ENCODE peak calls at places on chromosomes 6 and 20, in six cellular contexts. Z is NB4, V is HepG2, T is K562, R is A549, K is GM12878. G is an unnamed sample.

GRCh38 chr6:125222531-125223455 is 69.2 kb downstream of the TPD52L1 start:
- DNase-seq in Z (no peak), T (no peak), V (no peak), R (peak), K (no peak), G (no peak)

GRCh38 chr20:59438201-59438600 is 137.8 kb downstream of the EDN3 start:
- DNase-seq in K (no peak), V (no peak), T (no peak), Z (no peak), R (no peak), G (no peak)

GRCh38 chr6:155014137-155014536 is 19.0 kb downstream of the TIAM2 start:
- DNase-seq in R (no peak), T (no peak), K (no peak), V (no peak), Z (no peak), G (peak)

GRCh38 chr6:170244721-170245201 is 46.1 kb downstream of the DLL1 start:
- DNase-seq in K (no peak), V (no peak), R (no peak), Z (peak), T (no peak), G (no peak)

GRCh38 chr6:41683460-41684310 is 45.4 kb downstream of the MDFI start:
- DNase-seq in Z (peak), K (no peak), T (peak), V (peak), R (peak), G (peak)

GRCh38 chr6:109008951-109009760 is 85.5 kb downstream of the SESN1 start:
- DNase-seq in K (peak), V (peak), Z (peak), R (peak), T (peak), G (peak)

GRCh38 chr6:79601020-79601609 is 30.0 kb upstream of the SH3BGRL2 start:
- DNase-seq in K (no peak), R (peak), V (peak), Z (no peak), T (no peak), G (peak)

GRCh38 chr6:34602318-34603111 is 46.4 kb upstream of the SPDEF start:
- DNase-seq in T (no peak), K (no peak), V (peak), Z (no peak), R (no peak), G (no peak)

GRCh38 chr6:26172496-26172958 is 85.3 kb downstream of the HFE start:
- DNase-seq in Z (peak), T (no peak), K (no peak), R (no peak), V (no peak), G (peak)

GRCh38 chr6:34955447-34955846 is 66.4 kb downstream of the ANKS1A start:
- DNase-seq in R (no peak), K (no peak), Z (peak), T (no peak), V (no peak), G (peak)

GRCh38 chr20:3923818-3924217 is 34.6 kb downstream of the PANK2 start:
- DNase-seq in T (no peak), Z (peak), K (no peak), R (no peak), V (no peak), G (no peak)

GRCh38 chr6:378090-378957 is 13.2 kb upstream of the IRF4 start:
- DNase-seq in R (no peak), K (no peak), Z (no peak), V (no peak), T (no peak), G (no peak)

GRCh38 chr20:38260378-38261053 is at the start of gene KIAA1755:
- DNase-seq in Z (no peak), V (peak), T (no peak), K (no peak), R (no peak), G (no peak)

GRCh38 chr20:22425344-22426295 is 158.8 kb downstream of the FOXA2 start:
- DNase-seq in T (no peak), Z (no peak), V (peak), R (peak), K (no peak), G (no peak)

GRCh38 chr6:166556871-166557322 is 29.6 kb downstream of the RAMACL start:
- DNase-seq in K (no peak), T (no peak), V (no peak), Z (peak), R (peak), G (peak)

DNA sequence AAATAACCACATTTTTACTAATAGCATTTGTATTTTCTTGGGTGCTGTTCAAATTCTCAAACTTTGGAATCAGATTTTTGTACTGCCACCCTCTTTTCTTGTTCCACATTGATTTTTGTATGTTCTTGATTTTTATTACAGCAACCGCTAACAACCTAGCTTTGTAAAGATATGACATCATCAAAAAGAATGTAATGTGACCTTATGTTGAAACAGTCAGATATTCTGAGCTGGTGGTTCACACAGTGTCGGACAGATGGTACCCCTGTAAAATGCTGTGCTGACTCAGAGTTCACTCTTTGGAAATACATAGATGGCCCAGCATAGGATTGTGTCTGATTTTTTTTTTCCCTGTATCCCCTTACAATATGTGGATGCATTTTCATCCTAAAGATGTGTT is 118.9 kb downstream of the QKI start:
- DNase-seq in V (peak), K (no peak), R (peak), Z (peak), T (no peak), G (peak)
- TF ChIP-seq MYC in V (no peak), K (no peak), R (no peak), Z (no peak), T (no peak), G (no peak)

DNA sequence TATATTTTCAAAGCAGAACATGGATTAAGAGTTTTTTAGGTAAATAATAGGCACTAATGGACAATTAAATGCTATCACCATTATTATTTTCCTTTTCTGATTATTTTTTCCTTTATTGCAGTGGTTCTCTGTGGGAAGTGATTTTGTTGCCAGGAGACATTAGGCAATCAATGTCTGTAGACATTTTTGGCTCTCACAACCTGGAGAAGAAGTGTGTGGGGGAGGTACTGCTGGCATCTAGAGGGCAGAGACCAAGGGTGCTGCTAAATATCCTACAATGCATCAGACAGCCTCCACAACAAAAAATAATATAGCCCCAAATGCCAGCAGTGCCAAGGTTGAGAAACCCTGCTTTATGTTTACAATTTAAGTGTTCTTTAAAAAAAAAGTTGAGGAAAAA is 8.3 kb downstream of the IFNGR1 start:
- DNase-seq in T (no peak), Z (no peak), V (no peak), K (no peak), R (no peak), G (peak)
- TF ChIP-seq MYC in T (no peak), Z (no peak), V (no peak), K (no peak), R (no peak), G (no peak)

GRCh38 chr20:18364768-18365167 is 76.4 kb downstream of the ZNF133 start:
- DNase-seq in K (no peak), V (no peak), R (no peak), Z (no peak), T (no peak), G (no peak)
- TF ChIP-seq MYC in K (no peak), V (no peak), R (no peak), Z (no peak), T (no peak), G (no peak)

GRCh38 chr6:3193102-3193837 is 34.2 kb downstream of the TUBB2B start:
- DNase-seq in Z (no peak), K (no peak), V (no peak), R (no peak), T (no peak), G (no peak)

GRCh38 chr6:3190779-3191178 is 33.4 kb upstream of the TUBB2A start:
- DNase-seq in K (no peak), V (no peak), Z (no peak), T (no peak), R (no peak), G (no peak)

GRCh38 chr6:3186974-3187382 is 29.6 kb upstream of the TUBB2A start:
- DNase-seq in K (no peak), T (no peak), R (no peak), Z (no peak), V (no peak), G (no peak)

GRCh38 chr6:3188262-3188661 is 30.9 kb upstream of the TUBB2A start:
- DNase-seq in R (no peak), T (no peak), Z (no peak), K (no peak), V (no peak), G (no peak)

DNA sequence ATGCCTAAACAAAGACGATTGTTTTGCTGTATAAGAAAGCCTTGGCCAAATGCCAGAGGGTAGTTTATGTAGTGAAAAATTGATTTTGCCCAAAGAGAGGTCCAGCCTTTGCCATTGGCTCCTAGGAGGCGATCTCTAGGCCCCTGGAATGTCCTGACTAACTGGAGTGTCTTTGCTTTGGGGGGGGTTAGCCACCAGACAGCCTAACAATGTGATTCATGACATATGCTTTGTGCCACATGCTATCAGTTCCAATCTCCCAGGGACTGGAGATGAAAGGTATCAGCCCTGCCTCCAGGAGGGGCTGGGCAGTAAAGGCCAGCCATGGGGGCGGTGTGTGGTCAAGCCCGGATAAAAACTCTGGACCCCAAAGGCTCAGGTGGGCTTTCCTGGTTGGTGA is 32.7 kb upstream of the TUBB2A start:
- DNase-seq in K (no peak), V (no peak), R (no peak), T (no peak), Z (no peak), G (no peak)
- TF ChIP-seq MYC in K (no peak), V (no peak), R (no peak), T (no peak), Z (no peak), G (no peak)

GRCh38 chr6:33585403-33586107 is 5.5 kb upstream of the BAK1 start:
- DNase-seq in Z (peak), T (peak), V (peak), K (peak), R (peak), G (peak)
- TF ChIP-seq MYC in Z (peak), T (peak), V (peak), K (no peak), R (no peak), G (no peak)

GRCh38 chr6:161446296-161446925 is 172.6 kb upstream of the AGPAT4 start:
- DNase-seq in K (no peak), T (no peak), R (no peak), Z (no peak), V (no peak), G (no peak)
- TF ChIP-seq MYC in K (no peak), T (no peak), R (no peak), Z (no peak), V (no peak), G (no peak)

G was measured in endothelial cell of umbilical vein.